ENCODE peak calls at places on chromosomes 11 and 22, in ten cellular contexts. P is SK-N-SH, R is sigmoid colon, E is HCT116, Q is transverse colon, B is K562, Y is GM23338, X is vagina, O is suprapubic skin, L is stomach. J is an unnamed sample.

GRCh38 chr22:39240841-39241631 is 3.7 kb downstream of the PDGFB start:
- DNase-seq in Y (no peak), X (no peak), E (peak), R (peak), L (peak), O (no peak), Q (peak), P (no peak), B (peak), J (peak)

GRCh38 chr22:31879585-31879984 is 64.8 kb upstream of the YWHAH start:
- DNase-seq in Q (no peak), X (no peak), E (no peak), O (no peak), B (no peak), L (no peak), R (no peak), P (no peak), Y (no peak), J (no peak)

GRCh38 chr22:50250555-50251471 is at the start of gene HDAC10:
- DNase-seq in P (peak), L (peak), B (peak), E (no peak), R (peak), Q (peak), Y (peak), X (no peak), O (no peak), J (peak)

GRCh38 chr11:117170210-117170609 is 8.3 kb upstream of the SIDT2 start:
- DNase-seq in O (no peak), B (no peak), R (no peak), L (no peak), X (no peak), Q (no peak), P (no peak), Y (no peak), E (no peak), J (no peak)

GRCh38 chr11:71244116-71244815 is 8.1 kb downstream of the SHANK2 start:
- DNase-seq in R (peak), Q (no peak), X (no peak), L (peak), P (peak), E (no peak), O (peak), Y (no peak), B (no peak), J (no peak)

GRCh38 chr11:26245046-26245445 is 86.9 kb upstream of the ANO3 start:
- DNase-seq in Y (no peak), E (no peak), P (no peak), L (no peak), B (no peak), Q (no peak), O (no peak), R (no peak), X (no peak), J (no peak)

GRCh38 chr11:43010042-43010441 is 301.8 kb upstream of the API5 start:
- DNase-seq in R (no peak), B (no peak), L (no peak), Y (no peak), X (no peak), P (no peak), O (no peak), E (no peak), Q (no peak), J (no peak)

GRCh38 chr11:84686726-84687125 is 940.4 kb downstream of the DLG2 start:
- DNase-seq in B (no peak), E (no peak), R (no peak), P (no peak), Y (peak), L (no peak), O (no peak), Q (no peak), X (no peak), J (no peak)

GRCh38 chr22:29581799-29582198 is 886 bp upstream of the NIPSNAP1 start:
- DNase-seq in R (no peak), Q (peak), P (no peak), Y (peak), O (no peak), X (no peak), B (no peak), E (no peak), L (peak), J (no peak)

GRCh38 chr11:106152824-106153223 is 75.4 kb downstream of the AASDHPPT start:
- DNase-seq in R (no peak), L (no peak), Y (no peak), Q (no peak), P (no peak), O (no peak), E (no peak), B (no peak), X (no peak), J (no peak)

GRCh38 chr11:95711162-95711944 is 78.2 kb downstream of the FAM76B start:
- DNase-seq in Y (no peak), B (no peak), P (no peak), X (no peak), Q (no peak), L (no peak), R (peak), O (no peak), E (no peak), J (no peak)

GRCh38 chr22:50613291-50613981 is 12.8 kb downstream of the MAPK8IP2 start:
- DNase-seq in B (peak), R (no peak), P (peak), Y (peak), Q (peak), X (no peak), E (peak), O (no peak), L (peak), J (peak)

GRCh38 chr11:95495722-95496121 is 264.7 kb upstream of the SESN3 start:
- DNase-seq in X (no peak), E (no peak), R (no peak), P (no peak), L (no peak), O (no peak), Q (no peak), Y (no peak), B (no peak), J (no peak)

GRCh38 chr11:84339796-84340195 is 1053.6 kb upstream of the CCDC90B start:
- DNase-seq in B (no peak), L (no peak), X (no peak), O (no peak), R (no peak), E (no peak), P (no peak), Y (no peak), Q (no peak), J (no peak)

GRCh38 chr11:3995949-3996554 is 98.5 kb upstream of the RRM1 start:
- DNase-seq in L (no peak), Q (no peak), E (no peak), X (no peak), B (peak), Y (no peak), R (no peak), P (no peak), O (no peak), J (no peak)

GRCh38 chr11:94649254-94649653 is 82.1 kb downstream of the PIWIL4 start:
- DNase-seq in E (no peak), O (no peak), X (no peak), R (no peak), P (peak), B (no peak), Y (no peak), L (no peak), Q (no peak), J (no peak)

GRCh38 chr11:35420371-35420770 is 1.0 kb upstream of the SLC1A2 start:
- DNase-seq in E (no peak), O (no peak), B (no peak), X (no peak), P (peak), R (no peak), Q (no peak), L (peak), Y (peak), J (no peak)
- H3K4me3 ChIP-seq in E (no peak), O (peak), B (no peak), X (peak), P (no peak), R (peak), Q (no peak), L (peak), Y (peak), J (peak)

DNA sequence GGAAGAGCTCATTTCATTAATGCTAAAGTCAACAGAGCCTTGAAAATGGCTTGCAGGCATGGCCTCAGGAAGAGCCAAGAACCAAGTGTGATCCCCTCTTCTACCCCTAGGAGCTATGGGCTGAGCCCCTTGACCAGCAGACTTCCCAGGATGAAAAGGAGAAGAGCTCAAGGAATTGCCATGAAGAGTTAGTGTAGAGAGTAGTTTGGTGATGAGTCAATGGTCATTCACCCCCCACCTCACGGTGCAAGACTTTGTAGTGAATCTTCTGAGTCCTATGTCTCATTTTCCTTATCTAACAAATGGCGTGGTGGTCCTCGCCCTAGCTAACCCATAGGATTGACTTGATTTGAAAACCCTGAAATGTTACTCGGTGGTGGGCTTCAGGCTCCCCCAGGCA is 422.4 kb upstream of the CADM1 start:
- DNase-seq in B (no peak), P (no peak), Y (no peak), L (no peak), O (no peak), X (no peak), E (no peak), R (no peak), Q (no peak), J (no peak)
- TF ChIP-seq POLR2AphosphoS5 in B (no peak), P (no peak), Y (no peak), L (no peak), O (no peak), X (no peak), E (no peak), R (no peak), Q (no peak), J (no peak)

DNA sequence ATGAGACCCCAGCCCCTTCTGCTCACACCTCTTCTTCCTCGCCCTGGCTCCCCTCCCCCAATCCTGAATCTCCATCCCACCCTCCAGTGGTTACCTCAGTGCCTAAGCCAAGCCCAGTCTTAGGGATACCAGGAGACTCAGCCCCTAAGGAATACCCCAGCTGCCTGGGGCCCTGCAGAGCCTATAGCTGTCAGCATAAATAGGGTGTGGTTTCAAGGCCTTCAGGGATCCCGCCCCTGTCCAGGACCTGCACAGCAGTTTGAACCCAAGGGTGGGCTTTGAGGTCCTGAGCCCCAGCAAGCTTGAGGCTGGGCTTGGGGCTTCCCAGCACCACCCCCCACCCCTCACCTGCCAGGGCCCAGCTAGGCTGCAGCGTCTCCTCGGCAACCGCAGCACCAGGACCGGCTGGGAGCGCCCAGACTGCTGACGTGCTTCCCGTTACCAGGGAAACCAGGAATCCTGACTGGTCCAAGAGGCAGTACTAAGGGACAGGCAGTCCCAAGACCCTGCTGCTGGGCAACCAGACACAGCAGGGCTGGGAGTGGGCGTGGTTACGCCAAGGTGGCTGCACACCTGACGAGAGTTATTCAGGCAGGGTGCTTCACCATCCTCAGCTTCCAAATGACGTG is 13.7 kb downstream of the APBB1 start:
- DNase-seq in R (no peak), O (no peak), B (no peak), P (peak), E (no peak), L (peak), X (no peak), Y (peak), Q (no peak), J (peak)
- H3K4me3 ChIP-seq in R (no peak), O (no peak), B (no peak), P (no peak), E (no peak), L (no peak), X (no peak), Y (peak), Q (no peak), J (no peak)

DNA sequence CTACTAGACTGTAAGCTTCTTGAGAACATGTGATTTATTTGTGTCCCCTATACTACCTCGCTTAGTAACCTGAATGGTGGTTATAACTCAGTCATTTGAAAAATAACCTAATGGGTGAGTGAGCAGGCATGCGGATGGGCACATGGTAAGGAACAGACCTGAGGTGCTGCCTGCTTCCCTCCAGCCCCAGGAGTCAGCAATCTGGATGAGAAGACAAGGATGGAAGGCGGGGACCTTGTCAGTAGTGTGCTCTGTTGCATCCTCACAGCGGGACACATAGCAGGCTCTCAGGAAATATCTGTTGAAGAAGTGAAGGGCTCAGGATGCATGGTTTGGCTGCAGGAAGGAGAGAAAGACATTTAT is 108.6 kb downstream of the ZBTB16 start:
- DNase-seq in X (no peak), E (no peak), L (no peak), B (no peak), O (no peak), Y (no peak), R (peak), P (no peak), Q (no peak), J (no peak)
- TF ChIP-seq POLR2AphosphoS5 in X (no peak), E (no peak), L (no peak), B (no peak), O (no peak), Y (no peak), R (no peak), P (no peak), Q (no peak), J (no peak)

DNA sequence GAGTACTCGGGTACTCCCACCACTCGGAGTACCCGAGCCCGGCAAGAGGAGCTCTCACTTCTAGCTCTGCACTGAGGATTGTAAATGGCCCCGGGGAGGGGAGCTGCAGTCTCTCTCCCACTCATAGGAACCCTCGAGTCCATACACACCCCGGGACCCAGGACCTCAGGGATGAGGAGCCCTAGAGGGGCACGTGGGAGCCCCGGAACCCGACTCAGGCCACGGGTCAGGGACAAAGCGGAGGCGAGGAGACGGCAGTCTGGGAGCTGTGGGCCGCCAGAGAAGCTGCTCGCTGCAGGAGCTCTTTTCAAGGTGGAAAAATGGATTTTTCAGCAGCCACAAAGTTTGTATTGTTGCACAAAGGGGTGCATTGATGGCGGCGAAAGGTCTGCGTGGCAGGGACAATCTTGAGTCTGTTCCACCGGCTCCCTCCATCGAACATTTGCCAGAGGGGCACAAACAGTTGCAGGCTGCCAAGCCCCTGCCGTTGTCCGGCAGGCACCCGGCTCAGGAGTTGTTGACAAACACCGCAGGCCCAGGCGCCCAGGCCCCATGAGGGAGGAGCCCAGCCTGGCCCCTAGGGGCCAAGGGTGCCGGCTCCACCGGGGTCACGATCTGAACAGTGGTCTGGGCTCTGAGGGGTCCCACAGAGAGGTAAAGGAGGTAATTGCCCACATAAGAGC is 5.7 kb upstream of the FLI1 start:
- DNase-seq in Y (peak), X (no peak), O (no peak), P (no peak), L (no peak), Q (no peak), B (no peak), E (no peak), R (no peak), J (no peak)
- H3K4me3 ChIP-seq in Y (peak), X (no peak), O (no peak), P (no peak), L (no peak), Q (no peak), B (no peak), E (no peak), R (no peak), J (no peak)

DNA sequence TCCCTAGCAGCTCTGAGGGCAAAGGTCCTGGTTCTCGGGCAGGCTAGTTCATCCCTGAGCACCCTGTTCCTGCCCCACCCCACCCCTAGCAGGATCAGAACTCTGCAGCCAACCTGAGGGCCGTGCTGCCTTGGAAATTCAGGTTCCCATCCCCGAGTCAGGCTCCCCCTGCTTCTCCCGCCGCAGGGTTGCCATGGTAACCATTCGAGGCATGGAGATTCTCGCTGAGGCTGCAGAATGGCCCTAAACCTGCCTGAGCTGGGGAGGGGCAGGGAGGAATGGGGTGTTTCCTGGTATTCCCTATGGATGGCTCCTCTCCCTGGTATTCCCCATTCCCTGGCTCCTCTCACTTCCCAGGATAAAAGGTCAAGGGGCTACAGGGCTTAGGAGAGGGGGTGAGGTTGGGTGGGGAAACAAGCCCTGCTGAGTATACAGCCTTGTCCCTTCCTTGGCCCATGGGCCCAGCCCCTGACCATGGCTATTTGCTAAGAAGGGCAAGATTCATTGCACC is 58.9 kb downstream of the CHST1 start:
- DNase-seq in P (peak), R (no peak), Q (no peak), E (no peak), Y (peak), O (no peak), X (no peak), L (no peak), B (no peak), J (no peak)
- TF ChIP-seq POLR2AphosphoS5 in P (no peak), R (no peak), Q (no peak), E (no peak), Y (no peak), O (no peak), X (no peak), L (no peak), B (no peak), J (no peak)

DNA sequence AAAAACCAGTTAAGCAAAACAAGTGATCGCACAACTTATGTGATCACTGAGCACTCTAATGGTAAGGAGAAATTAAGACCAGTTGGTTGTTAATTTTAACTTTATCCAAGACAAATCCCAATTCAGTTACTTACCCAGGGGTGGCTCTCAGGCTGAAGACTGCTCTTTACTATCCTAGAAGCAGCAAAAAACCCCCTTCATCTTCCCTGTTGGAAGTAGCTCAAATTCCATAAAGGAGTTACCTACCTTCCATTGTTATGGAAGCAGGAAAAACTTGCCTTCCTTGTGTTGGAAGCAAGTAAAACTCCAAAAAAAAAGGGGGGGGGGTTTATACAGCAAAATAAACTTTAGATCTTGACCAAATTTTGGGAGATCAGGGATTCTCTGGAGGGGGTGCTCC is 5.2 kb upstream of the MRPL16 start:
- DNase-seq in B (no peak), Q (no peak), P (no peak), O (no peak), E (no peak), Y (peak), X (no peak), R (no peak), L (no peak), J (no peak)
- H3K4me3 ChIP-seq in B (no peak), Q (no peak), P (no peak), O (no peak), E (no peak), Y (peak), X (no peak), R (no peak), L (no peak), J (no peak)

GRCh38 chr22:37802310-37803194 is 5.2 kb upstream of the GCAT start:
- DNase-seq in Y (peak), E (no peak), P (peak), O (no peak), R (peak), X (peak), B (peak), L (peak), Q (peak), J (peak)
- TF ChIP-seq POLR2AphosphoS5 in Y (peak), E (no peak), P (no peak), O (no peak), R (peak), X (peak), B (no peak), L (no peak), Q (peak), J (no peak)

GRCh38 chr11:68010058-68011041 is at the start of gene ALDH3B1:
- DNase-seq in L (peak), B (peak), Y (peak), E (peak), X (no peak), O (peak), Q (peak), P (peak), R (peak), J (peak)
- H3K4me3 ChIP-seq in L (peak), B (peak), Y (no peak), E (peak), X (peak), O (peak), Q (peak), P (peak), R (peak), J (peak)

DNA sequence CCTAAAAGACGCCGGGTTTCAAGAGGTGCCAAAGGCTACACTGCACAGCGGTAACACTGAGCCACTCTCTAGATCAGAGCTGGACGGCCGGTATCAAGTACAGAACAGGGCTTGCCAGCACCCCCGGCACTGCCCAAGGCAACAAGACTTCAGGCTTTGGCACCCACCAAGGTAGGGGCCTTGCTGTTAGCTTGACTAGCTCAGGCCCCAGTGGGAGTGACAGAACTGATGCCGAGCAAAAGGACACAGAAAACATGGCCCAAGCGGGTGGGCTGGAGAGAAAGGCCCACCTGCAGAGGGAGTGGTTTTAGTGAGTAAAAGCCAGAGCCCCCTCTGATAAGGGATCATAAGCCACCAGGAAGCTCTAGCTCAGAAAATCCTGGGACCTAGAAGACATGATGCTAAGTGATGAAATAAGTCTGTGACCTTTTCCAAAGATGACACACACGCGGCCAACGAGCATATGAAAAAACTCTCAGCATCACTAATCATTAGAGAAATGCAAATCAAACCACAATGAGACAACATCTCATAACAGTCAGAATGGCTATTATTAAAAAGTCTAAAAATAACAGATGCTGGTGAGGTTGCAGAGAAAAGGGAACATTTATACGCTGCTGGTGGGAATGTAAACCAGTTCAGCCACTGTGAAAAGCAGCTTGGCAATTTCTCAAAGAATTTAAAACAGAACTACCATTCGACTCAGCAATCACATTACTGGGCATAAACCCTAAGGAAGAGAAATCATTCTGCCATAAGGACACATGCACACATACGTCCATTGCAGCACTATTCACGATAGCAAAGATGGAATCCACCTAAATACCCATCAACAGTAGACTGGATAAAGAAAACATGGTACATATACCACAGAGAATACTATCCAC is 12.9 kb downstream of the EHD1 start:
- DNase-seq in O (no peak), Q (no peak), L (no peak), X (no peak), Y (no peak), P (no peak), B (no peak), E (no peak), R (no peak), J (no peak)
- TF ChIP-seq POLR2AphosphoS5 in O (no peak), Q (no peak), L (peak), X (no peak), Y (no peak), P (no peak), B (no peak), E (no peak), R (peak), J (no peak)